ENCODE peak calls at places on chromosome 19, in seven cellular contexts. F, K, U, M, L, G and E are unnamed samples.

GRCh38 chr19:40778865-40779284 is 828 bp downstream of the RAB4B start:
- DNase-seq in M (no peak), U (peak), F (peak), L (no peak), G (no peak), K (no peak), E (no peak)

GRCh38 chr19:51503428-51503827 is 1.8 kb upstream of the SIGLEC12 start:
- DNase-seq in K (no peak), L (no peak), U (peak), G (no peak), M (no peak), F (no peak), E (no peak)

GRCh38 chr19:32570081-32570785 is 10.8 kb upstream of the PDCD5 start:
- DNase-seq in G (no peak), F (peak), K (peak), U (peak), L (peak), M (no peak), E (peak)

GRCh38 chr19:50537769-50538230 is 24.1 kb upstream of the ASPDH start:
- DNase-seq in L (peak), K (peak), F (peak), U (peak), G (no peak), M (no peak), E (peak)

GRCh38 chr19:58566989-58567388 is 6.1 kb downstream of the MZF1 start:
- DNase-seq in K (no peak), M (no peak), L (no peak), F (no peak), U (peak), G (peak), E (no peak)

GRCh38 chr19:49861541-49862410 is 5.6 kb downstream of the PNKP start:
- DNase-seq in K (no peak), F (no peak), U (no peak), M (no peak), G (no peak), L (no peak), E (no peak)

GRCh38 chr19:38024991-38025716 is 118.1 kb downstream of the SIPA1L3 start:
- DNase-seq in G (no peak), F (no peak), M (no peak), U (no peak), L (no peak), K (no peak), E (no peak)

GRCh38 chr19:11041966-11042627 is 47.2 kb upstream of the LDLR start:
- DNase-seq in G (no peak), L (no peak), K (no peak), M (no peak), F (no peak), U (no peak), E (no peak)

GRCh38 chr19:7535993-7536685 is 622 bp downstream of the PNPLA6 start:
- DNase-seq in F (no peak), U (peak), L (no peak), G (peak), M (no peak), K (no peak), E (no peak)

GRCh38 chr19:7535035-7535992 is at the start of gene PNPLA6:
- DNase-seq in U (peak), G (peak), L (peak), K (peak), F (peak), M (peak), E (peak)

GRCh38 chr19:7533925-7534480 is 1.5 kb upstream of the PNPLA6 start:
- DNase-seq in L (peak), M (no peak), U (peak), G (peak), K (peak), F (peak), E (peak)

GRCh38 chr19:7533281-7533819 is 2.2 kb upstream of the PNPLA6 start:
- DNase-seq in U (peak), K (no peak), M (no peak), L (peak), G (peak), F (peak), E (peak)

DNA sequence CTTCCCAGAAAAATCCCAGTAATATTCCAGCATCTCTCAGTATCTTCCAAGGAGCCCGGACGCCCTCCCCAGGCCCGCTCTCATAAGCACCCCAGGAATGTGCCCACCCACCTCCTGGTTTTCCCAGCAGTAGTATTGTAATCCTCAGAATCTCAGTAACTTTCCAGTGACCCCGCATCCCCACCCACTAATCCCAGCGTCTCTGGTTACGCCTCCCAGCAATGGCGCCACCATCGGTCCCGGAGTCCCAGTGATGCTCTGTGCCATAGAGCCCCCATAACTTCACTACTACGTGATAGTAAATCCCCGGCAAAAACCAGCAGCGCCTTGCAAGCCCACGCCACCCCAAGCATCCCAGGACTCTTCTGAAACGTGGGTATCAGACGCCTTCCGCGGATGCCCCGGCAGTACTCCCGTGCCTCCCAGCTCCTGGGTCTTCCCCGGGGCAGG is 961 bp upstream of the PNPLA6 start:
- DNase-seq in L (peak), M (peak), K (peak), U (peak), F (peak), G (peak), E (peak)
- TF ChIP-seq CTCF in L (no peak), M (peak), K (no peak), U (peak), F (peak), G (no peak), E (peak)

DNA sequence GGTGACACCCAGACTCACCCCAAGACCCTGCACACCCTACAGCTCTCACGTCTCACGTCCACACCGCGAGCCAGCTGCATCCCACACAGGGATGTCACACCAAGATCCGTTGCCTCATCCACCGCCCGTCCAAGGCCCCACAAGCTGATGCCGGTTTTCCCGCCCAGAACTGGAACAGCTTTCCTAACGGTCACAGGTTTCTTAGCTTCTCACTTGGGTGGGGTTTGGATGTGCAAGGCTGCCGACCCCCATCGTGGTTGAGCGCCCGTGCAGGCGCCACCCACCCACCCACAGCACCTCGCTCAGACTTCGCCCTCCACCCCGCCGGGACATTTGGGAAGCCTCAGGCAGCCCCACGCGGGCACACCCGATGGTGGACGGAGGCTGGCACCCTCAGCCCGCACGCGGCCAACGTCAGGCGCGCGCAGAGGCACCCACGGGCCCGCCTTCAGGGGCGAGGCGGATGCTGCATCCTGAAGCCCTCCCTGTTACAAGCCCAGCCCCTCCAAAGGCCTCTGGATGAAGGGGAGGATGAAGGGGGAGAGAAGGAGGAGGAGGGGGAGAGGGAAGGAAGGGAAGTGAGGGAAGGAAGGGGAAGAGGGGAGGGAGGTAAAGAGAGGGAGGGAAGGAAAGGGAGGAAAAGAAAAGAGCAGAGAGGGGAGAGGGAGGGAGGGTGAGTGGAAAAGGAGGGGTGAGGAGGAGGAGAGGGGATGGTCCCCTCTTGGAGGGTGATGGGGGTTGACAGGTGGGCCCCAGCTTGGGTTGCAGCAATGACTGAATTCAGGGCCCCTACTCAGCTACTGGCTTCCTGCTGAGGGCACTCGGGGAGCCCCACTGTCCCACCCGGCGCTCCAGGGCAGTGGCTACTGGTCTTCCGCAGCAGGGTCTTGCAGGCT is 12.8 kb downstream of the ONECUT3 start:
- DNase-seq in K (no peak), M (no peak), F (no peak), U (no peak), G (no peak), L (no peak), E (no peak)
- H3K4me3 ChIP-seq in K (no peak), M (no peak), F (no peak), U (no peak), G (no peak), L (no peak), E (no peak)

GRCh38 chr19:44142014-44142523 is 715 bp downstream of the ZNF234 start:
- DNase-seq in F (peak), L (no peak), K (no peak), U (peak), M (no peak), G (no peak), E (peak)

GRCh38 chr19:44141191-44142013 is at the start of gene ZNF234:
- DNase-seq in G (peak), U (peak), L (peak), K (peak), F (peak), M (peak), E (peak)
- TF ChIP-seq CTCF in G (no peak), U (no peak), L (no peak), K (no peak), F (peak), M (no peak), E (no peak)

DNA sequence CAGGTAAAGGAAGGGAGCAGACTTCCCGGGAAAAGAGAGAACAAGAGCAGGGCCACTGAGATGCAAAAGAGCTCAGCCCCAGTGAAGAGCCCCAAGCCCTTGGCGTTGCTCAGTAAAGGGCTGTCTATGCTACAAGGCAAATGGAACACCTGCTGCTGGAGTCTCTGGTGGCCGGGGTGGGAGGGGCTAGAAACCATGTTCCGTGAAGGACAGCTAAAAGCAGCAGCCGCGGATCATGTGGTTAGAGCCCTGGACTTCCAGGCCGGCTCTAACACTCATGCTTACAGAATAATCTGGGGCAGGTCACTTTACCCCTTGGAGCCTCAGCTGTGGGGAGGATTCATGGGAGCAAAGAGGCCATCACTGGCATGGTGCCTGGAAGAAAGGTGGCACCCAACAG is 17.8 kb downstream of the POU2F2 start:
- DNase-seq in F (no peak), G (no peak), M (no peak), K (no peak), U (peak), L (no peak), E (no peak)
- H3K4me3 ChIP-seq in F (no peak), G (no peak), M (no peak), K (no peak), U (no peak), L (no peak), E (peak)

GRCh38 chr19:44905437-44906160 is at the start of gene APOE:
- DNase-seq in U (peak), M (no peak), G (no peak), L (peak), K (no peak), F (no peak), E (no peak)

GRCh38 chr19:44903216-44903601 is 2.4 kb upstream of the APOE start:
- DNase-seq in U (no peak), K (no peak), F (no peak), M (no peak), L (no peak), G (no peak), E (no peak)

GRCh38 chr19:44907613-44908012 is 2.0 kb downstream of the APOE start:
- DNase-seq in K (no peak), G (no peak), F (no peak), L (no peak), U (peak), M (no peak), E (no peak)

GRCh38 chr19:44903602-44904425 is 1.8 kb upstream of the APOE start:
- DNase-seq in L (peak), K (peak), G (peak), F (peak), M (no peak), U (peak), E (peak)

DNA sequence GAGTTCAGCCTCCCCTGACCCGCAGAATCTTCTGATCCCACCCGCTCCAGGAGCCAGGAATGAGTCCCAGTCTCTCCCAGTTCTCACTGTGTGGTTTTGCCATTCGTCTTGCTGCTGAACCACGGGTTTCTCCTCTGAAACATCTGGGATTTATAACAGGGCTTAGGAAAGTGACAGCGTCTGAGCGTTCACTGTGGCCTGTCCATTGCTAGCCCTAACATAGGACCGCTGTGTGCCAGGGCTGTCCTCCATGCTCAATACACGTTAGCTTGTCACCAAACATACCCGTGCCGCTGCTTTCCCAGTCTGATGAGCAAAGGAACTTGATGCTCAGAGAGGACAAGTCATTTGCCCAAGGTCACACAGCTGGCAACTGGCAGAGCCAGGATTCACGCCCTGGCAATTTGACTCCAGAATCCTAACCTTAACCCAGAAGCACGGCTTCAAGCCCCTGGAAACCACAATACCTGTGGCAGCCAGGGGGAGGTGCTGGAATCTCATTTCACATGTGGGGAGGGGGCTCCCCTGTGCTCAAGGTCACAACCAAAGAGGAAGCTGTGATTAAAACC is 1.1 kb upstream of the APOE start:
- DNase-seq in M (no peak), G (no peak), L (no peak), K (no peak), U (peak), F (no peak), E (no peak)
- TF ChIP-seq CTCF in M (no peak), G (no peak), L (no peak), K (no peak), U (peak), F (no peak), E (peak)

GRCh38 chr19:12986726-12987125 is 8.5 kb upstream of the NFIX start:
- DNase-seq in F (no peak), M (no peak), U (peak), L (no peak), G (no peak), K (no peak), E (no peak)
- H3K4me3 ChIP-seq in F (no peak), M (no peak), U (no peak), L (no peak), G (no peak), K (no peak), E (no peak)